ENCODE peak calls at places on chromosomes 7 and 10, in eight cellular contexts. W is progenitor cell of endocrine pancreas, P is ELR, V is left lung, Q is Peyer's patch, I is EL, Z is Caki2, G is mesothelial cell of epicardium. K is an unnamed sample.

GRCh38 chr7:79096361-79096805 is 357.1 kb downstream of the MAGI2 start:
- DNase-seq in W (no peak), P (peak; percentile 77), V (no peak), Q (no peak), I (peak; percentile 75), Z (no peak), G (no peak), K (no peak)

GRCh38 chr7:27745064-27745583 is 5.2 kb downstream of the TAX1BP1 start:
- DNase-seq in W (no peak), P (peak; percentile 88), V (no peak), Q (no peak), I (peak; percentile 88), Z (peak; percentile 80), G (no peak), K (no peak)

GRCh38 chr10:23530079-23530478 is 91.2 kb downstream of the OTUD1 start:
- DNase-seq in W (no peak), P (peak; percentile 47), V (no peak), Q (no peak), I (no peak), Z (no peak), G (no peak), K (no peak)

GRCh38 chr10:75404023-75404334 is 2.4 kb upstream of the ZNF503 start:
- DNase-seq in W (no peak), P (no peak), V (no peak), Q (no peak), I (no peak), Z (no peak), G (no peak), K (no peak)

GRCh38 chr10:76244061-76244686 is 812.8 kb downstream of the LRMDA start:
- DNase-seq in W (no peak), P (no peak), V (no peak), Q (no peak), I (no peak), Z (no peak), G (no peak), K (no peak)

GRCh38 chr10:87867453-87867852 is 4.0 kb downstream of the PTEN start:
- DNase-seq in W (no peak), P (no peak), V (no peak), Q (no peak), I (no peak), Z (no peak), G (no peak), K (no peak)

GRCh38 chr7:30322656-30323355 is 38.4 kb downstream of the ZNRF2 start:
- DNase-seq in W (no peak), P (no peak), V (no peak), Q (no peak), I (no peak), Z (no peak), G (no peak), K (no peak)

GRCh38 chr7:122155566-122155965 is 11.5 kb upstream of the AASS start:
- DNase-seq in W (no peak), P (no peak), V (no peak), Q (no peak), I (peak; percentile 58), Z (no peak), G (no peak), K (no peak)

GRCh38 chr7:142859829-142860228 is 5.0 kb downstream of the EPHB6 start:
- DNase-seq in W (no peak), P (peak; percentile 16), V (no peak), Q (no peak), I (peak; percentile 39), Z (no peak), G (no peak), K (no peak)

GRCh38 chr10:8026349-8027259 is 27.9 kb upstream of the GATA3 start:
- DNase-seq in W (no peak), P (no peak), V (no peak), Q (no peak), I (no peak), Z (no peak), G (no peak), K (peak; percentile 39)

GRCh38 chr10:71456631-71457030 is 59.9 kb downstream of the CDH23 start:
- DNase-seq in W (no peak), P (no peak), V (no peak), Q (no peak), I (no peak), Z (no peak), G (no peak), K (no peak)

GRCh38 chr7:132276252-132276651 is 300.0 kb downstream of the PLXNA4 start:
- DNase-seq in W (no peak), P (no peak), V (no peak), Q (no peak), I (no peak), Z (no peak), G (no peak), K (no peak)

GRCh38 chr7:141333459-141333858 is 217.8 kb upstream of the AGK start:
- DNase-seq in W (peak; percentile 29), P (peak; percentile 3), V (no peak), Q (no peak), I (no peak), Z (no peak), G (no peak), K (no peak)

GRCh38 chr10:106571216-106571954 is 593.1 kb downstream of the SORCS1 start:
- DNase-seq in W (no peak), P (peak; percentile 71), V (no peak), Q (no peak), I (peak; percentile 73), Z (no peak), G (no peak), K (no peak)

GRCh38 chr7:105218939-105219770 is 169.6 kb downstream of the SRPK2 start:
- DNase-seq in W (no peak), P (no peak), V (no peak), Q (no peak), I (no peak), Z (no peak), G (no peak), K (no peak)

GRCh38 chr7:2610898-2611297 is 20.9 kb upstream of the TTYH3 start:
- DNase-seq in W (no peak), P (no peak), V (no peak), Q (no peak), I (no peak), Z (no peak), G (no peak), K (no peak)

GRCh38 chr7:107922891-107923290 is 31.9 kb downstream of the DLD start:
- DNase-seq in W (no peak), P (no peak), V (no peak), Q (no peak), I (no peak), Z (no peak), G (no peak), K (no peak)

GRCh38 chr7:135282621-135283295 is 49.1 kb downstream of the STRA8 start:
- DNase-seq in W (no peak), P (peak; percentile 25), V (no peak), Q (no peak), I (no peak), Z (no peak), G (no peak), K (peak; percentile 16)

GRCh38 chr7:50957855-50958254 is 175.2 kb upstream of the GRB10 start:
- DNase-seq in W (no peak), P (no peak), V (no peak), Q (no peak), I (no peak), Z (no peak), G (no peak), K (no peak)

GRCh38 chr7:136183981-136184380 is 206.8 kb upstream of the MTPN start:
- DNase-seq in W (no peak), P (peak; percentile 24), V (no peak), Q (no peak), I (peak; percentile 31), Z (no peak), G (no peak), K (no peak)

GRCh38 chr10:79434816-79435215 is 10.6 kb downstream of the ZCCHC24 start:
- DNase-seq in W (no peak), P (peak; percentile 71), V (no peak), Q (no peak), I (peak; percentile 61), Z (no peak), G (no peak), K (no peak)

GRCh38 chr7:44979481-44980392 is 922 bp upstream of the MYO1G start:
- DNase-seq in W (no peak), P (no peak), V (no peak), Q (peak; percentile 35), I (peak; percentile 57), Z (no peak), G (no peak), K (no peak)

GRCh38 chr10:131997366-131998049 is 15.8 kb upstream of the BNIP3 start:
- DNase-seq in W (no peak), P (peak; percentile 55), V (peak; percentile 83), Q (no peak), I (peak; percentile 75), Z (no peak), G (no peak), K (no peak)

GRCh38 chr7:11461999-11462398 is 370.0 kb downstream of the THSD7A start:
- DNase-seq in W (no peak), P (no peak), V (no peak), Q (no peak), I (no peak), Z (no peak), G (no peak), K (no peak)

GRCh38 chr7:132511921-132512320 is 64.3 kb downstream of the PLXNA4 start:
- DNase-seq in W (no peak), P (no peak), V (no peak), Q (no peak), I (no peak), Z (no peak), G (no peak), K (no peak)

GRCh38 chr7:37524056-37524455 is 75.4 kb upstream of the ELMO1 start:
- DNase-seq in W (no peak), P (no peak), V (no peak), Q (no peak), I (no peak), Z (no peak), G (no peak), K (no peak)

GRCh38 chr7:80213814-80214213 is 79.2 kb downstream of the GNAI1 start:
- DNase-seq in W (no peak), P (no peak), V (no peak), Q (no peak), I (no peak), Z (no peak), G (no peak), K (no peak)

GRCh38 chr10:62079885-62080559 is 178.5 kb downstream of the ARID5B start:
- DNase-seq in W (no peak), P (no peak), V (no peak), Q (peak; percentile 57), I (no peak), Z (no peak), G (no peak), K (no peak)

GRCh38 chr10:110525349-110526260 is 27.9 kb downstream of the DUSP5 start:
- DNase-seq in W (no peak), P (peak; percentile 86), V (no peak), Q (no peak), I (peak; percentile 81), Z (no peak), G (no peak), K (no peak)

GRCh38 chr10:20240643-20241042 is 424.4 kb downstream of the PLXDC2 start:
- DNase-seq in W (no peak), P (no peak), V (no peak), Q (no peak), I (no peak), Z (no peak), G (no peak), K (no peak)

GRCh38 chr7:12584940-12585339 is 14.4 kb downstream of the SCIN start:
- DNase-seq in W (no peak), P (no peak), V (peak; percentile 46), Q (no peak), I (no peak), Z (peak; percentile 91), G (no peak), K (no peak)